ENCODE peak calls at places on chromosomes 1 and 21, in six cellular contexts. R, P, F, U, Y and K are unnamed samples.

GRCh38 chr1:161095230-161095629 is 2.9 kb upstream of the KLHDC9 start:
- DNase-seq in R (no peak), P (no peak), F (no peak), U (no peak), Y (no peak), K (no peak)

GRCh38 chr21:41640756-41641509 is 125.9 kb downstream of the RIPK4 start:
- DNase-seq in R (no peak), P (no peak), F (no peak), U (no peak), Y (peak), K (no peak)

GRCh38 chr1:111742938-111743549 is 3.8 kb upstream of the INKA2 start:
- DNase-seq in R (no peak), P (no peak), F (no peak), U (no peak), Y (peak), K (peak)

GRCh38 chr1:173914366-173914871 is 2.7 kb downstream of the SERPINC1 start:
- DNase-seq in R (peak), P (no peak), F (no peak), U (no peak), Y (peak), K (no peak)

GRCh38 chr21:42636535-42636914 is 16.9 kb upstream of the PDE9A start:
- DNase-seq in R (no peak), P (no peak), F (no peak), U (no peak), Y (peak), K (no peak)

GRCh38 chr1:178093958-178094751 is at the start of gene RASAL2:
- DNase-seq in R (peak), P (no peak), F (no peak), U (peak), Y (peak), K (no peak)

GRCh38 chr1:96048572-96048971 is 673.0 kb upstream of the PTBP2 start:
- DNase-seq in R (no peak), P (no peak), F (no peak), U (no peak), Y (no peak), K (no peak)

GRCh38 chr1:54456921-54457529 is 50.8 kb upstream of the SSBP3 start:
- DNase-seq in R (no peak), P (no peak), F (no peak), U (no peak), Y (peak), K (no peak)

GRCh38 chr1:117567976-117568375 is 37.9 kb upstream of the TENT5C start:
- DNase-seq in R (peak), P (no peak), F (no peak), U (no peak), Y (no peak), K (no peak)

GRCh38 chr21:33403128-33403785 is at the start of gene IFNGR2:
- DNase-seq in R (no peak), P (peak), F (no peak), U (no peak), Y (peak), K (no peak)

GRCh38 chr1:39957299-39958020 is 2.5 kb downstream of the MFSD2A start:
- DNase-seq in R (no peak), P (no peak), F (no peak), U (no peak), Y (peak), K (no peak)

GRCh38 chr1:43557744-43558245 is 27.1 kb downstream of the PTPRF start:
- DNase-seq in R (peak), P (no peak), F (no peak), U (no peak), Y (peak), K (no peak)

GRCh38 chr1:245129321-245129720 is 25.5 kb upstream of the KIF26B start:
- DNase-seq in R (no peak), P (no peak), F (no peak), U (no peak), Y (no peak), K (no peak)

GRCh38 chr1:26019641-26020315 is 1.8 kb upstream of the EXTL1 start:
- DNase-seq in R (no peak), P (no peak), F (no peak), U (no peak), Y (peak), K (no peak)

GRCh38 chr1:228366851-228367741 is 39.5 kb downstream of the TRIM11 start:
- DNase-seq in R (no peak), P (no peak), F (no peak), U (no peak), Y (no peak), K (no peak)

GRCh38 chr1:5575396-5576110 is 416.7 kb downstream of the NPHP4 start:
- DNase-seq in R (peak), P (no peak), F (no peak), U (no peak), Y (no peak), K (no peak)

GRCh38 chr1:197919523-197920301 is 2.5 kb downstream of the LHX9 start:
- DNase-seq in R (no peak), P (no peak), F (no peak), U (no peak), Y (no peak), K (no peak)

GRCh38 chr1:82893712-82894111 is 1093.0 kb downstream of the ADGRL2 start:
- DNase-seq in R (no peak), P (no peak), F (no peak), U (no peak), Y (no peak), K (no peak)

GRCh38 chr1:65422241-65423203 is 2.1 kb downstream of the LEPR start:
- DNase-seq in R (no peak), P (no peak), F (no peak), U (no peak), Y (peak), K (no peak)

GRCh38 chr1:6497215-6497866 is 5.9 kb upstream of the PLEKHG5 start:
- DNase-seq in R (no peak), P (peak), F (no peak), U (no peak), Y (peak), K (peak)

GRCh38 chr1:87120779-87121178 is 206.3 kb downstream of the HS2ST1 start:
- DNase-seq in R (no peak), P (no peak), F (no peak), U (no peak), Y (no peak), K (no peak)

GRCh38 chr21:27346041-27346448 is 379.2 kb upstream of the ADAMTS5 start:
- DNase-seq in R (no peak), P (no peak), F (no peak), U (no peak), Y (peak), K (no peak)

GRCh38 chr1:104294259-104294658 is 544.6 kb downstream of the AMY1C start:
- DNase-seq in R (no peak), P (no peak), F (no peak), U (no peak), Y (no peak), K (no peak)

GRCh38 chr21:31873696-31874599 is 1.1 kb downstream of the HUNK start:
- DNase-seq in R (peak), P (peak), F (no peak), U (no peak), Y (peak), K (peak)

GRCh38 chr1:7810395-7810794 is 26.3 kb downstream of the PER3 start:
- DNase-seq in R (no peak), P (no peak), F (peak), U (no peak), Y (peak), K (no peak)

GRCh38 chr1:22309572-22309971 is 142.1 kb upstream of the ZBTB40 start:
- DNase-seq in R (no peak), P (no peak), F (no peak), U (no peak), Y (no peak), K (no peak)

GRCh38 chr1:231918239-231919015 is 291.8 kb downstream of the DISC1 start:
- DNase-seq in R (no peak), P (peak), F (peak), U (no peak), Y (no peak), K (peak)

GRCh38 chr1:204363335-204364114 is 3.8 kb upstream of the PLEKHA6 start:
- DNase-seq in R (peak), P (peak), F (no peak), U (peak), Y (peak), K (peak)

GRCh38 chr1:156643266-156644092 is 1.6 kb downstream of the BCAN start:
- DNase-seq in R (no peak), P (peak), F (no peak), U (no peak), Y (no peak), K (peak)

GRCh38 chr1:206935491-206936067 is 10.7 kb downstream of the PIGR start:
- DNase-seq in R (no peak), P (peak), F (no peak), U (no peak), Y (peak), K (peak)

GRCh38 chr1:192303029-192303428 is 13.8 kb upstream of the RGS21 start:
- DNase-seq in R (no peak), P (no peak), F (no peak), U (no peak), Y (no peak), K (no peak)

GRCh38 chr1:53626576-53626975 is 112.4 kb downstream of the GLIS1 start:
- DNase-seq in R (no peak), P (no peak), F (no peak), U (no peak), Y (no peak), K (no peak)

GRCh38 chr1:232108598-232108997 is 482.0 kb downstream of the DISC1 start:
- DNase-seq in R (no peak), P (no peak), F (no peak), U (no peak), Y (peak), K (no peak)

GRCh38 chr1:112866151-112866550 is 89.8 kb downstream of the SLC16A1 start:
- DNase-seq in R (no peak), P (no peak), F (peak), U (no peak), Y (peak), K (no peak)

GRCh38 chr1:207424570-207425131 is 29.5 kb upstream of the CR2 start:
- DNase-seq in R (no peak), P (no peak), F (no peak), U (no peak), Y (no peak), K (no peak)

DNA sequence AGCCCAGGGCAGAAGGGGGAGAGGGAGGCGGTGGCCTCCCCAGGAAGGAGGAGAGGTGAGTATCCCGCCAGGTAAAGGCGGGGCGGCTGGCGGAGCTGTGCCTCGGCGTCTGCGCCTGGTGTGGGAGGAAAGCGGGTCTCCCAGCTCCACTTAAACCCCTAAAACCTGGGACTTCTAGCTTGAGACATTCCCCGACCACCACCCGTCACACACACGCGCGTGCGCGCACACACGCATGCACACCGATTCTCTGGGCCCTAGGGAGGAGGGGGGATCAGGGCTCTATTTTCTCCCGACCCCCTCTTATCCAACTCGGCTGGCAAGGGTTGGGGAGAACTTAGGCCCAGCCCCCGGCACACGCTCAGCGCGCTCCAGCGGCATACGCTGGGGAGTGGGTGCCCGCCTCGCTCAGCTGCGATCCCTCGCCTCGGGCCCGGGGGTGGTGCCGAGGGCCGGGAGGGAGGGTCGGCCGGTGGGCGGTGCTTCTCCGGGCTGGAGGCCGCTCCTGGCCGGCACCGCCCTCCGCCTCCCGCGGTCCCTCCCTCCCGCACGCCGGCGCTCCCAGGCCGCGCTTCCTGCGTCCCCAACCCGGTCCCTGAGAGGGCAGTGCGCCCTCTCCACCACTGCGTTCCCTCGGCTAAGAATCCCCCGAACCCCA is at the start of gene TMEM51:
- DNase-seq in R (peak), P (no peak), F (no peak), U (no peak), Y (peak), K (no peak)
- H3K4me3 ChIP-seq in R (peak), P (peak), F (peak), U (peak), Y (peak), K (no peak)

DNA sequence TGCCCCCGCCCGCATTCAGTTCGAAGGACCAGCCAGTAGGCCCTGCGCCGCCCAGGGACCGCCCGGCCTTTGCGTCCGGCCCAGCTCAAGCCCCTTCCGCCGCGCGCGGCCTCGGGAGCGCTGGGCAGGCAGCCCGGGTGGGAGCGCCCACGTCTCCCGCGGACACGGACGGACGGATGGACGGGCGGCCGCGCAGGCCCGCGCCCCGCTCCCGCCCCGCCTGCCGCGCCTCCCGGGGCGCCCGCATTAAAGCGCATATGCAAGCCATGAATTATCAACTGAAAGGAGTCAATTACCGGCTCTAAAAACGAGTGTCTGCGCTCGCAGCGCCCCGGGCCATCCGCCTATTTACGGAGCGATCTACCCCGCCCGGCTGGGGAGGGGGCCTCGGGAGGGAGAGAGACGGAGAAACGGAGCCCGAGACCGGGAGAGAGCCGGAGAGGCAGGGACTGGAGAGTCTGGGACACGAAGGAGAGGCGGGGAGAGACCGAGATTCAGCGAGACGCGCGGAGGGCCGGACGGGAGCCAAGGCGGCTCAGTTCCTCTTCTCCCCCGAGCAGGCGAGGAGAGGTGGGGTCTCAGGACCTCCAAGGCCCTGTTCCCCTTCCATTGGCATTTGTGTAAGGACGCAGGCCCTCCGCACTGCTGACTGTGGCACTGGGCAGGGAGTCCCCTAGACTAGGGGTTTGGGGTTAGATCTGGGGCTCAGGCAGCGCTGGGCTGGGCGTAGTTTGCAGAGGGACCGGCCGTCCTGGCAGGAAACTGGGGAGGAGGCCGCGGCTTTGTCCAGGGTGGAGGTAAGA is 41.3 kb upstream of the DMBX1 start:
- DNase-seq in R (no peak), P (no peak), F (no peak), U (no peak), Y (no peak), K (no peak)
- H3K4me3 ChIP-seq in R (no peak), P (no peak), F (peak), U (no peak), Y (peak), K (no peak)

DNA sequence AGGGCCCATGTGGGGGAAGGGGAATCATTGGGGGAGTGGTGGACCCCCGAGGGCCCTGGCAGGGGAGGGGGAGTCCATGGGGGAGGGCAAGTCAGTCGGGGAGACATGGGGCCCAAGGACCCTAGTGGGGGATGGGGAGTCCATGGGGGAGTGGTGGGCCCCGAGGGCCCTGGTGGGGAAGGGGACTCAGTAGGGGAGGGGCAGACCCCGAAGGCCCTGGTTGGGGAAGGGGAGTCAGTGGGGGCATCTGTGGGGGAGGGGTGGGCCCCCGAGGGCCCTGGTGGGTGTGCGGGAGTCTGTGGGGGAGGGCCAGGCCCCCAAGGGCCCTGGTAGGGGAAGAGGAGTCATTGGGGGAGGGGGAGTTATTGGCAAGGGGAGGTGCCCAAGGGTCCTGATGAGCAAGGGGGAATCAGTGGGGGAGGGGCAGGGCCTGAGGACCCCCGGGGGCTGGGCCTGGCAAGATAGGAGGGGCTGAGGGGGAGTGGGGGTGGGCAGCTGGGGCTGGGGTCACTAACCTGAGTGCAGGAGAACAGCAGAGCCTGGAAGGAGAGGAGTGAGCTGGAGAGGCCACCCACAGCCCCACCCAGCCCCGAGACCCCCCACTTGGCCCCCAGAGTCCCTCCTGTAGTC is 2.1 kb downstream of the MXRA8 start:
- DNase-seq in R (no peak), P (no peak), F (no peak), U (no peak), Y (no peak), K (no peak)
- H3K4me3 ChIP-seq in R (peak), P (no peak), F (peak), U (peak), Y (peak), K (no peak)

DNA sequence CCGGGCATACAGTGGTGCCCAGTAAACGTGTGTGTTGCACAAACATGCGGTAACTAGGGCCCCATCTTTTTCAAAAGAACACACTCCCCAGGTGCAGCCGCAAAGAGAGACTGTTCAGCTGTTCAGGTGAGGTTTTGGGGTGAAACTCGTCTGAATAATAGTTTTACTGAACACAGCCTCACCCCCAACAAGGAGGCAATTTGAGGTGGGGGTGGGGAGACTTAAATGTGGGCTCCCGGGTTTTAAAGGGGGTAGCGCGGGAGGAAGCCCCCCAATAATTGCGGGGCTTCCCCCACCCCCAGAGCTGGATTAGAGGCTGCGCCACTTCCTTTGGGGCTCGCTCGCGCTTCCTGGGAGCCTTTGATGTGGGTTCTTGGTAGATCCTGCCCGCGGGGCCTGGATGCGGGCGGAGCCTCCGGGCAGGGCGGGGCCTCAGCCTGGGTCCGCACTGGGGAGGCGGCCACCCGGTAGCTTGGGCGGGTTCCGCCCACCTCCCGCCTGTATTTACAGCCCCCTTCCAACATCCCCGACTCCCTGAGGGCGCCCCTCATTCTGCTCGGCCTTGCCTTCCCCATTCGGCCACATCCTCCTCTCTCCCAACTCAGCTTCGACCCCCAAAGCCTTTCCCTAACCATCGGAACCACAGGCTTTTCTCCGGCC is 6.4 kb upstream of the EPHA2 start:
- DNase-seq in R (peak), P (peak), F (no peak), U (no peak), Y (no peak), K (peak)
- H3K4me3 ChIP-seq in R (no peak), P (peak), F (no peak), U (no peak), Y (no peak), K (peak)

GRCh38 chr1:1430114-1430982 is 5.1 kb upstream of the VWA1 start:
- DNase-seq in R (peak), P (no peak), F (no peak), U (peak), Y (peak), K (no peak)
- H3K4me3 ChIP-seq in R (no peak), P (no peak), F (no peak), U (no peak), Y (no peak), K (no peak)

GRCh38 chr21:43894206-43894577 is 29.2 kb downstream of the AGPAT3 start:
- DNase-seq in R (no peak), P (no peak), F (no peak), U (no peak), Y (no peak), K (no peak)
- H3K4me3 ChIP-seq in R (no peak), P (no peak), F (no peak), U (no peak), Y (no peak), K (peak)